ENCODE peak calls at places on chromosomes 4 and X, in nine cellular contexts. H is right atrium auricular region, Z is HCT116, X is right cardiac atrium, K is SK-N-SH, P is GM12878, Y is suprapubic skin, D is H1, S is PC-3. M is an unnamed sample.
A peak's percentile ranks its signal among the peaks of the same experiment; 100 is the strongest.

GRCh38 chrX:153460826-153461225 is 9.6 kb downstream of the HAUS7 start:
- DNase-seq in H (no peak), Z (no peak), X (peak; percentile 75), K (peak; percentile 83), P (no peak), Y (no peak), D (no peak), S (peak; percentile 57), M (peak; percentile 79)

GRCh38 chr4:80989921-80990544 is 40.5 kb upstream of the BMP3 start:
- DNase-seq in H (no peak), Z (peak; percentile 50), X (no peak), K (peak; percentile 5), P (peak; percentile 26), Y (no peak), D (peak; percentile 15), S (peak; percentile 80), M (peak; percentile 64)

GRCh38 chrX:44674906-44675305 is 132.2 kb upstream of the FUNDC1 start:
- DNase-seq in H (no peak), Z (no peak), X (no peak), K (no peak), P (no peak), Y (no peak), D (no peak), S (no peak), M (no peak)

GRCh38 chr4:128358231-128358902 is 70.8 kb upstream of the PGRMC2 start:
- DNase-seq in H (no peak), Z (no peak), X (no peak), K (no peak), P (no peak), Y (no peak), D (no peak), S (no peak), M (no peak)

GRCh38 chrX:111375747-111376146 is 36.2 kb downstream of the DCX start:
- DNase-seq in H (no peak), Z (no peak), X (no peak), K (no peak), P (no peak), Y (no peak), D (no peak), S (no peak), M (peak; percentile 9)

GRCh38 chrX:153494541-153495361 is at the start of gene BGN:
- DNase-seq in H (no peak), Z (no peak), X (peak; percentile 84), K (peak; percentile 68), P (no peak), Y (no peak), D (no peak), S (no peak), M (peak; percentile 22)

GRCh38 chr4:54225671-54226398 is 3.3 kb upstream of the PDGFRA start:
- DNase-seq in H (no peak), Z (no peak), X (peak; percentile 66), K (no peak), P (no peak), Y (no peak), D (no peak), S (peak; percentile 49), M (peak; percentile 28)

GRCh38 chrX:24259544-24260240 is 54.2 kb downstream of the SUPT20HL2 start:
- DNase-seq in H (no peak), Z (peak; percentile 50), X (no peak), K (peak; percentile 49), P (no peak), Y (no peak), D (no peak), S (peak; percentile 67), M (peak; percentile 63)

GRCh38 chr4:6250235-6250983 is 19.2 kb upstream of the WFS1 start:
- DNase-seq in H (no peak), Z (peak; percentile 76), X (no peak), K (peak; percentile 76), P (peak; percentile 42), Y (no peak), D (no peak), S (peak; percentile 85), M (peak; percentile 49)

GRCh38 chr4:177862541-177863176 is 420.4 kb upstream of the AGA start:
- DNase-seq in H (no peak), Z (no peak), X (no peak), K (no peak), P (no peak), Y (no peak), D (no peak), S (no peak), M (no peak)

GRCh38 chrX:130110379-130111219 is at the start of gene ELF4:
- DNase-seq in H (no peak), Z (no peak), X (peak; percentile 83), K (peak; percentile 85), P (no peak), Y (no peak), D (no peak), S (peak; percentile 68), M (peak; percentile 57)

GRCh38 chrX:13985697-13986435 is 43.8 kb downstream of the GEMIN8 start:
- DNase-seq in H (no peak), Z (no peak), X (no peak), K (no peak), P (no peak), Y (no peak), D (no peak), S (no peak), M (no peak)

GRCh38 chr4:33411182-33411581 is 2691.0 kb downstream of the PCDH7 start:
- DNase-seq in H (no peak), Z (peak; percentile 12), X (no peak), K (no peak), P (peak; percentile 3), Y (no peak), D (no peak), S (peak; percentile 13), M (no peak)

GRCh38 chr4:61411241-61411640 is 211.1 kb downstream of the ADGRL3 start:
- DNase-seq in H (no peak), Z (no peak), X (no peak), K (no peak), P (no peak), Y (no peak), D (no peak), S (no peak), M (no peak)

GRCh38 chr4:122920473-122920872 is 1.9 kb downstream of the NUDT6 start:
- DNase-seq in H (no peak), Z (no peak), X (no peak), K (no peak), P (no peak), Y (no peak), D (no peak), S (no peak), M (no peak)
- H3K4me1 ChIP-seq in H (peaks cover 12% of the 10 kb centered on the region), Z (peaks cover 7% of the 10 kb centered on the region), X (peaks cover 2% of the 10 kb centered on the region), K (peaks cover 7% of the 10 kb centered on the region), P (peaks cover 6% of the 10 kb centered on the region), Y (peaks cover 24% of the 10 kb centered on the region), D (peaks cover 3% of the 10 kb centered on the region), S (peaks cover 19% of the 10 kb centered on the region), M (peaks cover 9% of the 10 kb centered on the region)

GRCh38 chr4:56767567-56767966 is 53.9 kb downstream of the SPINK2 start:
- DNase-seq in H (no peak), Z (no peak), X (no peak), K (no peak), P (no peak), Y (no peak), D (no peak), S (no peak), M (no peak)

GRCh38 chr4:56764206-56764605 is 57.3 kb downstream of the SPINK2 start:
- DNase-seq in H (no peak), Z (no peak), X (no peak), K (no peak), P (no peak), Y (no peak), D (no peak), S (no peak), M (no peak)

GRCh38 chr4:56762484-56763250 is 58.8 kb downstream of the SPINK2 start:
- DNase-seq in H (no peak), Z (no peak), X (no peak), K (no peak), P (no peak), Y (no peak), D (no peak), S (no peak), M (no peak)

GRCh38 chr4:56768301-56768700 is 53.2 kb downstream of the SPINK2 start:
- DNase-seq in H (no peak), Z (no peak), X (no peak), K (no peak), P (no peak), Y (no peak), D (no peak), S (no peak), M (no peak)

GRCh38 chr4:56764775-56765174 is 56.7 kb downstream of the SPINK2 start:
- DNase-seq in H (no peak), Z (no peak), X (no peak), K (peak; percentile 37), P (no peak), Y (no peak), D (no peak), S (peak; percentile 27), M (no peak)
- H3K4me3 ChIP-seq in H (no peak overlapping the region), Z (no peak overlapping the region), X (no peak overlapping the region), K (no peak overlapping the region), P (no peak overlapping the region), Y (no peak overlapping the region), D (no peak overlapping the region), S (no peak overlapping the region), M (no peak overlapping the region)

GRCh38 chr4:147233-147632 is 22.9 kb downstream of the ZNF718 start:
- DNase-seq in H (no peak), Z (no peak), X (no peak), K (no peak), P (no peak), Y (no peak), D (no peak), S (no peak), M (no peak)

GRCh38 chr4:146621-147020 is 22.3 kb downstream of the ZNF718 start:
- DNase-seq in H (no peak), Z (no peak), X (no peak), K (no peak), P (no peak), Y (no peak), D (no peak), S (no peak), M (no peak)
- H3K9me3 ChIP-seq in H (peaks cover 26% of the 10 kb centered on the region), Z (peaks cover 4% of the 10 kb centered on the region), X (peaks cover 16% of the 10 kb centered on the region), K (peaks cover 16% of the 10 kb centered on the region), P (peaks cover 36% of the 10 kb centered on the region), Y (peaks cover 66% of the 10 kb centered on the region), D (peaks cover 36% of the 10 kb centered on the region), S (peaks cover 37% of the 10 kb centered on the region), M (peaks cover 14% of the 10 kb centered on the region)

GRCh38 chr4:145820407-145820806 is 118.2 kb downstream of the ZNF827 start:
- DNase-seq in H (no peak), Z (no peak), X (no peak), K (no peak), P (no peak), Y (no peak), D (no peak), S (no peak), M (no peak)

GRCh38 chr4:145825255-145825654 is 113.4 kb downstream of the ZNF827 start:
- DNase-seq in H (no peak), Z (no peak), X (no peak), K (no peak), P (no peak), Y (no peak), D (no peak), S (no peak), M (no peak)

GRCh38 chr4:145824469-145824868 is 114.2 kb downstream of the ZNF827 start:
- DNase-seq in H (no peak), Z (no peak), X (no peak), K (peak; percentile 37), P (no peak), Y (no peak), D (no peak), S (no peak), M (peak; percentile 26)

GRCh38 chr4:145821771-145822170 is 116.9 kb downstream of the ZNF827 start:
- DNase-seq in H (no peak), Z (no peak), X (no peak), K (no peak), P (no peak), Y (no peak), D (no peak), S (no peak), M (no peak)

GRCh38 chr4:145823743-145824142 is 114.9 kb downstream of the ZNF827 start:
- DNase-seq in H (no peak), Z (no peak), X (no peak), K (no peak), P (no peak), Y (no peak), D (no peak), S (no peak), M (no peak)
- H3K4me1 ChIP-seq in H (peaks cover 16% of the 10 kb centered on the region), Z (no peaks in the 10 kb centered on the region), X (no peaks in the 10 kb centered on the region), K (peaks cover 18% of the 10 kb centered on the region), P (peaks cover 33% of the 10 kb centered on the region), Y (peaks cover 3% of the 10 kb centered on the region), D (peaks cover 8% of the 10 kb centered on the region), S (no peaks in the 10 kb centered on the region), M (peaks cover under 1% of the 10 kb centered on the region)